ENCODE peak calls at places on chromosomes 13 and 19, in seven cellular contexts. One of them, this sample, is unnamed.

GRCh38 chr13:110150384-110151091 is 156.4 kb downstream of the COL4A1 start:
- DNase-seq in BE2C: no peak
- DNase-seq in occipital lobe: no peak
- DNase-seq in frontal cortex: no peak
- DNase-seq in skeletal muscle cell: no peak
- DNase-seq in activated naive CD8-positive, alpha-beta T cell treated with anti-CD3 and anti-CD28 coated beads, Interleukin-2, amount 10 ng/mL, durations not matched to agents 7 days and 5 days: no peak
- DNase-seq in NCI-H82: no peak
- DNase-seq in this sample: no peak

GRCh38 chr19:802888-803561 is 5.8 kb downstream of the PTBP1 start:
- DNase-seq in frontal cortex: peak
- DNase-seq in skeletal muscle cell: no peak
- DNase-seq in BE2C: no peak
- DNase-seq in activated naive CD8-positive, alpha-beta T cell treated with anti-CD3 and anti-CD28 coated beads, Interleukin-2, amount 10 ng/mL, durations not matched to agents 7 days and 5 days: no peak
- DNase-seq in occipital lobe: no peak
- DNase-seq in NCI-H82: no peak
- DNase-seq in this sample: no peak

GRCh38 chr13:23960566-23961156 is 63.4 kb upstream of the C1QTNF9B start:
- DNase-seq in NCI-H82: peak
- DNase-seq in activated naive CD8-positive, alpha-beta T cell treated with anti-CD3 and anti-CD28 coated beads, Interleukin-2, amount 10 ng/mL, durations not matched to agents 7 days and 5 days: no peak
- DNase-seq in BE2C: no peak
- DNase-seq in frontal cortex: no peak
- DNase-seq in skeletal muscle cell: no peak
- DNase-seq in occipital lobe: no peak
- DNase-seq in this sample: no peak

GRCh38 chr13:77042566-77043177 is 15.7 kb upstream of the FBXL3 start:
- DNase-seq in frontal cortex: no peak
- DNase-seq in NCI-H82: no peak
- DNase-seq in occipital lobe: no peak
- DNase-seq in skeletal muscle cell: no peak
- DNase-seq in activated naive CD8-positive, alpha-beta T cell treated with anti-CD3 and anti-CD28 coated beads, Interleukin-2, amount 10 ng/mL, durations not matched to agents 7 days and 5 days: no peak
- DNase-seq in BE2C: no peak
- DNase-seq in this sample: no peak

GRCh38 chr19:49361438-49362047 is 673 bp downstream of the TEAD2 start:
- DNase-seq in activated naive CD8-positive, alpha-beta T cell treated with anti-CD3 and anti-CD28 coated beads, Interleukin-2, amount 10 ng/mL, durations not matched to agents 7 days and 5 days: no peak
- DNase-seq in NCI-H82: peak
- DNase-seq in frontal cortex: peak
- DNase-seq in BE2C: peak
- DNase-seq in skeletal muscle cell: no peak
- DNase-seq in occipital lobe: no peak
- DNase-seq in this sample: no peak

GRCh38 chr13:112928958-112929777 is 39.8 kb upstream of the MCF2L start:
- DNase-seq in occipital lobe: no peak
- DNase-seq in BE2C: peak
- DNase-seq in NCI-H82: peak
- DNase-seq in frontal cortex: no peak
- DNase-seq in skeletal muscle cell: no peak
- DNase-seq in activated naive CD8-positive, alpha-beta T cell treated with anti-CD3 and anti-CD28 coated beads, Interleukin-2, amount 10 ng/mL, durations not matched to agents 7 days and 5 days: no peak
- DNase-seq in this sample: no peak

GRCh38 chr19:51031220-51031879 is 3.5 kb downstream of the KLK12 start:
- DNase-seq in NCI-H82: no peak
- DNase-seq in occipital lobe: no peak
- DNase-seq in activated naive CD8-positive, alpha-beta T cell treated with anti-CD3 and anti-CD28 coated beads, Interleukin-2, amount 10 ng/mL, durations not matched to agents 7 days and 5 days: no peak
- DNase-seq in BE2C: no peak
- DNase-seq in skeletal muscle cell: no peak
- DNase-seq in frontal cortex: no peak
- DNase-seq in this sample: no peak

GRCh38 chr19:53422551-53422950 is 9.2 kb upstream of the ZNF761 start:
- DNase-seq in BE2C: no peak
- DNase-seq in occipital lobe: no peak
- DNase-seq in activated naive CD8-positive, alpha-beta T cell treated with anti-CD3 and anti-CD28 coated beads, Interleukin-2, amount 10 ng/mL, durations not matched to agents 7 days and 5 days: no peak
- DNase-seq in NCI-H82: no peak
- DNase-seq in frontal cortex: no peak
- DNase-seq in skeletal muscle cell: no peak
- DNase-seq in this sample: no peak

GRCh38 chr13:59856281-59856810 is 307.4 kb downstream of the DIAPH3 start:
- DNase-seq in NCI-H82: peak
- DNase-seq in BE2C: no peak
- DNase-seq in frontal cortex: no peak
- DNase-seq in skeletal muscle cell: no peak
- DNase-seq in activated naive CD8-positive, alpha-beta T cell treated with anti-CD3 and anti-CD28 coated beads, Interleukin-2, amount 10 ng/mL, durations not matched to agents 7 days and 5 days: no peak
- DNase-seq in occipital lobe: no peak
- DNase-seq in this sample: no peak

GRCh38 chr19:15449620-15450527 is at the start of gene WIZ:
- DNase-seq in occipital lobe: peak
- DNase-seq in activated naive CD8-positive, alpha-beta T cell treated with anti-CD3 and anti-CD28 coated beads, Interleukin-2, amount 10 ng/mL, durations not matched to agents 7 days and 5 days: peak
- DNase-seq in BE2C: peak
- DNase-seq in frontal cortex: peak
- DNase-seq in NCI-H82: peak
- DNase-seq in skeletal muscle cell: peak
- DNase-seq in this sample: peak

GRCh38 chr19:34431681-34432402 is 3.7 kb downstream of the UBA2 start:
- DNase-seq in activated naive CD8-positive, alpha-beta T cell treated with anti-CD3 and anti-CD28 coated beads, Interleukin-2, amount 10 ng/mL, durations not matched to agents 7 days and 5 days: no peak
- DNase-seq in NCI-H82: no peak
- DNase-seq in skeletal muscle cell: no peak
- DNase-seq in occipital lobe: no peak
- DNase-seq in BE2C: no peak
- DNase-seq in frontal cortex: no peak
- DNase-seq in this sample: no peak

GRCh38 chr13:93200626-93201025 is 26.0 kb upstream of the GPC6 start:
- DNase-seq in NCI-H82: no peak
- DNase-seq in frontal cortex: no peak
- DNase-seq in activated naive CD8-positive, alpha-beta T cell treated with anti-CD3 and anti-CD28 coated beads, Interleukin-2, amount 10 ng/mL, durations not matched to agents 7 days and 5 days: no peak
- DNase-seq in skeletal muscle cell: no peak
- DNase-seq in occipital lobe: no peak
- DNase-seq in BE2C: no peak
- DNase-seq in this sample: no peak

GRCh38 chr19:39032164-39032918 is at the start of gene FBXO27:
- DNase-seq in activated naive CD8-positive, alpha-beta T cell treated with anti-CD3 and anti-CD28 coated beads, Interleukin-2, amount 10 ng/mL, durations not matched to agents 7 days and 5 days: peak
- DNase-seq in skeletal muscle cell: no peak
- DNase-seq in NCI-H82: peak
- DNase-seq in BE2C: no peak
- DNase-seq in occipital lobe: peak
- DNase-seq in frontal cortex: peak
- DNase-seq in this sample: peak

GRCh38 chr19:41701401-41702075 is 6.9 kb upstream of the CEACAM5 start:
- DNase-seq in BE2C: no peak
- DNase-seq in occipital lobe: no peak
- DNase-seq in frontal cortex: no peak
- DNase-seq in NCI-H82: peak
- DNase-seq in skeletal muscle cell: no peak
- DNase-seq in activated naive CD8-positive, alpha-beta T cell treated with anti-CD3 and anti-CD28 coated beads, Interleukin-2, amount 10 ng/mL, durations not matched to agents 7 days and 5 days: peak
- DNase-seq in this sample: no peak

GRCh38 chr19:39435499-39436349 is at the start of gene RPS16:
- DNase-seq in occipital lobe: peak
- DNase-seq in NCI-H82: peak
- DNase-seq in skeletal muscle cell: peak
- DNase-seq in activated naive CD8-positive, alpha-beta T cell treated with anti-CD3 and anti-CD28 coated beads, Interleukin-2, amount 10 ng/mL, durations not matched to agents 7 days and 5 days: peak
- DNase-seq in frontal cortex: peak
- DNase-seq in BE2C: peak
- DNase-seq in this sample: peak